ENCODE peak calls at places on chromosomes 12 and 14, in four cellular contexts. One of them, this sample, is unnamed. For H3K4me1, the result is how much of the 10 kb centered on the place peaks cover.

GRCh38 chr14:77240336-77240915 is 30.6 kb downstream of the NGB start:
- DNase-seq in OCI-LY7: no peak
- DNase-seq in psoas muscle: no peak
- DNase-seq in fibroblast of lung: no peak
- DNase-seq in this sample: no peak

GRCh38 chr12:12655061-12655460 is 40.9 kb downstream of the GPR19 start:
- DNase-seq in OCI-LY7: no peak
- DNase-seq in psoas muscle: no peak
- DNase-seq in fibroblast of lung: no peak
- DNase-seq in this sample: no peak

GRCh38 chr12:132288516-132289188 is 40.7 kb downstream of the GALNT9 start:
- DNase-seq in OCI-LY7: no peak
- DNase-seq in fibroblast of lung: no peak
- DNase-seq in psoas muscle: no peak
- DNase-seq in this sample: no peak

GRCh38 chr14:105064721-105065143 is 498 bp downstream of the GPR132 start:
- DNase-seq in psoas muscle: no peak
- DNase-seq in OCI-LY7: no peak
- DNase-seq in fibroblast of lung: no peak
- DNase-seq in this sample: peak

GRCh38 chr12:83802011-83802410 is 1110.6 kb downstream of the SLC6A15 start:
- DNase-seq in OCI-LY7: no peak
- DNase-seq in psoas muscle: no peak
- DNase-seq in fibroblast of lung: no peak
- DNase-seq in this sample: no peak

GRCh38 chr14:95311752-95312151 is 8.0 kb downstream of the CLMN start:
- DNase-seq in fibroblast of lung: no peak
- DNase-seq in psoas muscle: no peak
- DNase-seq in OCI-LY7: no peak
- DNase-seq in this sample: no peak

GRCh38 chr12:87679262-87679661 is 349.9 kb downstream of the C12orf50 start:
- DNase-seq in psoas muscle: no peak
- DNase-seq in fibroblast of lung: peak
- DNase-seq in OCI-LY7: no peak
- DNase-seq in this sample: no peak

GRCh38 chr12:118377005-118377890 is 893 bp downstream of the SUDS3 start:
- DNase-seq in fibroblast of lung: no peak
- DNase-seq in OCI-LY7: peak
- DNase-seq in psoas muscle: no peak
- DNase-seq in this sample: no peak

GRCh38 chr12:117671734-117672133 is 297.1 kb downstream of the KSR2 start:
- DNase-seq in fibroblast of lung: no peak
- DNase-seq in OCI-LY7: peak
- DNase-seq in psoas muscle: peak
- DNase-seq in this sample: no peak

GRCh38 chr12:103748875-103749274 is 92.2 kb downstream of the NT5DC3 start:
- DNase-seq in psoas muscle: no peak
- DNase-seq in fibroblast of lung: no peak
- DNase-seq in OCI-LY7: no peak
- DNase-seq in this sample: no peak

GRCh38 chr12:26471560-26471959 is 276.2 kb downstream of the SSPN start:
- DNase-seq in fibroblast of lung: peak
- DNase-seq in OCI-LY7: peak
- DNase-seq in psoas muscle: no peak
- DNase-seq in this sample: no peak

GRCh38 chr12:27460471-27460978 is 14.0 kb downstream of the SMCO2 start:
- DNase-seq in fibroblast of lung: no peak
- DNase-seq in OCI-LY7: no peak
- DNase-seq in psoas muscle: no peak
- DNase-seq in this sample: no peak

GRCh38 chr12:7797698-7798398 is 8.6 kb downstream of the NANOG start:
- DNase-seq in psoas muscle: no peak
- DNase-seq in OCI-LY7: no peak
- DNase-seq in fibroblast of lung: no peak
- DNase-seq in this sample: no peak

GRCh38 chr12:44531349-44531905 is 344.7 kb downstream of the NELL2 start:
- DNase-seq in OCI-LY7: no peak
- DNase-seq in fibroblast of lung: no peak
- DNase-seq in psoas muscle: no peak
- DNase-seq in this sample: no peak

GRCh38 chr12:3490848-3491382 is at the start of gene PRMT8:
- DNase-seq in fibroblast of lung: peak
- DNase-seq in psoas muscle: no peak
- DNase-seq in OCI-LY7: no peak
- DNase-seq in this sample: no peak

GRCh38 chr14:94174622-94175402 is 690 bp downstream of the PPP4R4 start:
- DNase-seq in fibroblast of lung: no peak
- DNase-seq in OCI-LY7: no peak
- DNase-seq in psoas muscle: peak
- DNase-seq in this sample: no peak

DNA sequence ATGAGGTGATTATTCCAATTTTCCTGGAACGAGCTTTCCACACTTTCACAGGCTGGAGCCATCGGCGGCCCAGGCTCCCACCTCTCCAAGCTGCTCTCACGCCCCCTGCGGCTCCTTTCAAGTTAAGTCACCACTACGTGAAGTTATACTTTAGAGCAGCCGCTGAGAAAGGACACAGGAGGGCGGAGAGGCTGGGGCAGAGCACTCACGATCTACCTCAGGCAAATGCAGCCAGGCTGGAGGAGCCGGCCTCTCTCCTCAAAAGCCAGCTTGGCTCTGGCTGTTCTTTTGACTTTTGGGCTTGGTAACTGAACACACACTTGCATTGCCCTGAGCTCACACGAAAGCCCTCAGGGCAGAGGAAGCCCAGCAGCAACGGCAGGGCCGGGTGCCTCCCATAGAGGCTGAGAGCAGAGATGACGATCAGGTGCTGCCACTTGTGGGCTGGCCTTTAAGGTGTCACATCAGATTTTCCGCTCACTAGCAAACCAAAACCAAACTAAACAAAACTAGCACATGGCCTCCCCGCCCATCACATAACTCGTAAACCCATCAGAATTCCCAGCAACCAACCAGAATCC is 75.2 kb downstream of the PITPNM2 start:
- DNase-seq in psoas muscle: no peak
- DNase-seq in fibroblast of lung: no peak
- DNase-seq in OCI-LY7: peak
- DNase-seq in this sample: peak
- H3K4me3 ChIP-seq in psoas muscle: no peak
- H3K4me3 ChIP-seq in fibroblast of lung: no peak
- H3K4me3 ChIP-seq in OCI-LY7: no peak
- H3K4me3 ChIP-seq in this sample: no peak

DNA sequence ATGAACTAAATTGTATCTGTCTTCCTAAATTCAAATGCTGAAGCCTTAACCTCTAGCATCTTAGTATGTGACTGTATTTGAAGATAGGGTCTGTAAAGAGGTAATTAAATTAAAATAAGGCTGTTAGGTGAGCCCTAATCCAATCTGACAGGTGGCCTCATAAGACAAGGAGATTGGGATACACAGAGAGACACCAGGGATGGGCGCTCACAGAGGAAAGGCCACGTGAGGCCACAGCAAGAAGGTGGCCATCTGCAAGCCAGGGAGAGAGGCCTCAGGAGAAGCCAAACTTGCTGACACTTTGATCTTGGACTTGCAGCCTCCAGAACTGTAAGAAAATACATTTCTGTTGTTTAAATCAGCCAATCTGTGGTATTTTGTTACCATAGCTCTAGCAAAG is 110.6 kb downstream of the GTF2A1 start:
- DNase-seq in fibroblast of lung: no peak
- DNase-seq in psoas muscle: no peak
- DNase-seq in OCI-LY7: no peak
- DNase-seq in this sample: no peak
- TF ChIP-seq CTCF in fibroblast of lung: no peak
- TF ChIP-seq CTCF in psoas muscle: no peak
- TF ChIP-seq CTCF in OCI-LY7: no peak
- TF ChIP-seq CTCF in this sample: no peak

GRCh38 chr12:122201381-122201780 is 2.1 kb upstream of the B3GNT4 start:
- DNase-seq in fibroblast of lung: no peak
- DNase-seq in OCI-LY7: no peak
- DNase-seq in psoas muscle: no peak
- DNase-seq in this sample: no peak
- H3K4me1 ChIP-seq in fibroblast of lung: under half
- H3K4me1 ChIP-seq in OCI-LY7: under half
- H3K4me1 ChIP-seq in psoas muscle: under half
- H3K4me1 ChIP-seq in this sample: under half

GRCh38 chr12:59382678-59383425 is 213.0 kb upstream of the SLC16A7 start:
- DNase-seq in psoas muscle: no peak
- DNase-seq in OCI-LY7: no peak
- DNase-seq in fibroblast of lung: peak
- DNase-seq in this sample: no peak
- H3K4me3 ChIP-seq in psoas muscle: no peak
- H3K4me3 ChIP-seq in OCI-LY7: no peak
- H3K4me3 ChIP-seq in fibroblast of lung: peak
- H3K4me3 ChIP-seq in this sample: no peak

GRCh38 chr12:69196302-69197288 is 42.8 kb upstream of the CPSF6 start:
- DNase-seq in psoas muscle: no peak
- DNase-seq in fibroblast of lung: peak
- DNase-seq in OCI-LY7: no peak
- DNase-seq in this sample: no peak
- TF ChIP-seq CTCF in psoas muscle: peak
- TF ChIP-seq CTCF in fibroblast of lung: peak
- TF ChIP-seq CTCF in OCI-LY7: peak
- TF ChIP-seq CTCF in this sample: peak

DNA sequence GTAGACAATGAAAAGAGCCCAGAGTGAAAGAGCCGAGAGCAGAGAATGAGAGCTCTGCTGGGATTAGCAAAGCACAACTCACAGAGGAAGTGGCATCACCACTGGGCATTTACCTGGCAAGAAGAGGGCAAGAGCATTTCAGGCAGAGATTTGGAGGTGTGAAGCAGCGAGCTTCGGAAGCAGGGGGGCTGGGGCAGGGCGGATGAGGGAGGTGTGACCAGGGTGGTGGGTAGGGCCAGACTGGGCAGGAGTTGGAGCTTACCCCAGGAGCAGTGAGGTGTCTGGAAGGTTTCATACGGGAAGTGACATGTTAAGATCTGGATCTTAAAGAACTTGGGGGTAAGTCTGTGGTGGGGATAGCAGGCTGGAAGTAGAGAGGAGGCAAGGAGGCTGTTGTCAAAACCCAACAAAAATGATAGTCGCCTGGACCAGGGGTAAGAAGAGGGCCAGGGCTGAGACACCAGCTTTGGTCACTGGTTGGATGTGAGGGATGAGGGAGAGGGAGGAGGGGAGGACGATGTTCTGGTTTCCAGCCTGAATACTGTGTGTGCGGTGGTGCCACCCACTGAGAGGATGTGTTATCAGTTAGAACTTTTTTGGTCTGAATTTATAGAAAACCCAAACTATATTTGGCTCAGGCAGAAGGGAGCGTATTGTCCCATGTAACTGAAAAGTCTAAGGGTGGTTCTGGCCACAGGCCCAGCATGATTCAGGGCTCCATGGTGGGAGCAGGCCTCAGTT is 5.2 kb downstream of the SMIM41 start:
- DNase-seq in OCI-LY7: no peak
- DNase-seq in fibroblast of lung: no peak
- DNase-seq in psoas muscle: no peak
- DNase-seq in this sample: no peak
- H3K4me1 ChIP-seq in OCI-LY7: half or more
- H3K4me1 ChIP-seq in fibroblast of lung: under half
- H3K4me1 ChIP-seq in psoas muscle: half or more
- H3K4me1 ChIP-seq in this sample: under half

DNA sequence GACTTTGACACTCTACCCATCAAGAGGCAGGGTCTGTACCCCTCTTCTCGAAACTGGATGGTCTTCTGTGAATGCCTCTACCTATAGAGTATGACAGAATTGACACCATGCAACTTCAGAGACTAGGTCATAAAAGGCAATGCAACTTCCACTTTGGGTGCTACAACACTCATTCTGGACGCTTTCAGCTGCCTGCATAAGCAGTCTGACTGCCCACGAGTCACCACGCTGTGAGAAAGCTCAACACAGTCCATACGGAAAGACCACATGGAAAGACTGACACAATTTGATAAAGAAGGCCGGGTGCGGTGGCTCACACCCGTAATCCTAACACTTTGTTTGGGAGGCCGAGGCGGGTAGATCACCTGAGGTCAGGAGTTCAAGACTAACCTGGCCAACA is 14.9 kb downstream of the SLC7A7 start:
- DNase-seq in OCI-LY7: no peak
- DNase-seq in fibroblast of lung: no peak
- DNase-seq in psoas muscle: no peak
- DNase-seq in this sample: no peak
- H3K4me3 ChIP-seq in OCI-LY7: no peak
- H3K4me3 ChIP-seq in fibroblast of lung: no peak
- H3K4me3 ChIP-seq in psoas muscle: no peak
- H3K4me3 ChIP-seq in this sample: no peak

GRCh38 chr14:37600880-37601741 is 5.7 kb downstream of the TTC6 start:
- DNase-seq in psoas muscle: no peak
- DNase-seq in fibroblast of lung: no peak
- DNase-seq in OCI-LY7: no peak
- DNase-seq in this sample: no peak
- TF ChIP-seq CTCF in psoas muscle: no peak
- TF ChIP-seq CTCF in fibroblast of lung: no peak
- TF ChIP-seq CTCF in OCI-LY7: no peak
- TF ChIP-seq CTCF in this sample: no peak

DNA sequence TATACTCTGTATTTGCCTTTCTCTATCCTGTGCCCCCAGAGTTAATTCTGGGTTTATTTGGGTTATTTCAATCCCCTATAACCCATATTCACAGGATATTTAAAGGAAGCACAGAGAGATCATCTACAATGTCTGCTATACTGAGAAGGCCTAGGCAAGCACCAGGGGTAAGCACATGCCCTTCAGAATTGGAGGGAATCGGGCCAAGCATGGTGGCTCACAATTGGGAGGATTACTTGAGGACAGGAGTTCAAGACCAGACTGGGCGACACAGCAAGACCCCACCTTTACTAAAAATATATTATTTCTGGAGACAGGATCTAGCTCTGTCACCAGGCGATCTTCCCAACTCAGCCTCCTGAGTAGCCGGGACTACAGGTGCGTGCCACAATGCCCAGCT is 11.3 kb downstream of the FOXN3 start:
- DNase-seq in OCI-LY7: no peak
- DNase-seq in psoas muscle: no peak
- DNase-seq in fibroblast of lung: no peak
- DNase-seq in this sample: no peak
- H3K4me1 ChIP-seq in OCI-LY7: half or more
- H3K4me1 ChIP-seq in psoas muscle: half or more
- H3K4me1 ChIP-seq in fibroblast of lung: under half
- H3K4me1 ChIP-seq in this sample: under half

GRCh38 chr12:47361389-47362031 is 281.8 kb upstream of the AMIGO2 start:
- DNase-seq in psoas muscle: no peak
- DNase-seq in fibroblast of lung: no peak
- DNase-seq in OCI-LY7: peak
- DNase-seq in this sample: no peak
- H3K4me3 ChIP-seq in psoas muscle: no peak
- H3K4me3 ChIP-seq in fibroblast of lung: no peak
- H3K4me3 ChIP-seq in OCI-LY7: peak
- H3K4me3 ChIP-seq in this sample: peak

This sample was measured in left lung.